ENCODE peak calls at places on chromosomes 13 and 19, in eight cellular contexts. B, Z, O, D, C, A, J and Y are unnamed samples.

GRCh38 chr13:48579167-48579918 is 46.5 kb upstream of the RCBTB2 start:
- DNase-seq in A (no peak), D (no peak), J (no peak), B (no peak), C (no peak), O (no peak), Z (no peak), Y (no peak)

GRCh38 chr19:45460807-45461347 is 6.9 kb upstream of the FOSB start:
- DNase-seq in A (no peak), B (no peak), D (no peak), O (no peak), C (no peak), Z (no peak), J (no peak), Y (no peak)

GRCh38 chr13:86554066-86554465 is 754.8 kb upstream of the SLITRK6 start:
- DNase-seq in B (no peak), D (no peak), O (no peak), C (no peak), Z (no peak), J (no peak), A (no peak), Y (no peak)

GRCh38 chr13:42685762-42686560 is 95.4 kb upstream of the FAM216B start:
- DNase-seq in B (no peak), O (no peak), Z (no peak), C (no peak), D (no peak), J (no peak), A (no peak), Y (no peak)

GRCh38 chr19:14375582-14376291 is 5.5 kb upstream of the ADGRE5 start:
- DNase-seq in B (no peak), Z (no peak), O (no peak), D (no peak), A (peak; percentile 77), J (no peak), C (no peak), Y (no peak)

GRCh38 chr13:48126944-48127814 is 32.3 kb upstream of the MED4 start:
- DNase-seq in J (peak; percentile 59), D (peak; percentile 66), Z (no peak), A (peak; percentile 85), B (no peak), O (peak; percentile 38), C (peak; percentile 36), Y (peak; percentile 14)

GRCh38 chr13:59680429-59681024 is 483.2 kb downstream of the DIAPH3 start:
- DNase-seq in B (no peak), O (no peak), J (peak; percentile 13), A (no peak), D (peak; percentile 39), Z (no peak), C (no peak), Y (no peak)

GRCh38 chr13:37491661-37492060 is 106.9 kb downstream of the POSTN start:
- DNase-seq in B (no peak), D (no peak), J (no peak), A (no peak), O (no peak), Z (no peak), C (no peak), Y (no peak)

GRCh38 chr19:46901701-46902401 is 41.1 kb downstream of the ARHGAP35 start:
- DNase-seq in Z (no peak), B (no peak), J (peak; percentile 42), C (no peak), D (peak; percentile 74), A (no peak), O (no peak), Y (no peak)

GRCh38 chr13:59480857-59481256 is 682.9 kb downstream of the DIAPH3 start:
- DNase-seq in C (no peak), D (no peak), O (no peak), Z (no peak), J (no peak), B (no peak), A (no peak), Y (no peak)

GRCh38 chr19:2640563-2641331 is 61.7 kb downstream of the GNG7 start:
- DNase-seq in C (no peak), B (no peak), Z (no peak), D (no peak), J (no peak), O (no peak), A (no peak), Y (no peak)

GRCh38 chr13:44068169-44068568 is 188.5 kb downstream of the LACC1 start:
- DNase-seq in Z (no peak), C (no peak), D (peak; percentile 57), A (no peak), B (no peak), J (no peak), O (no peak), Y (no peak)

GRCh38 chr13:45925151-45925550 is 73.6 kb upstream of the SIAH3 start:
- DNase-seq in J (no peak), A (no peak), B (no peak), D (peak; percentile 4), O (no peak), Z (no peak), C (no peak), Y (no peak)

GRCh38 chr19:31749231-31749630 is 400.0 kb upstream of the TSHZ3 start:
- DNase-seq in D (no peak), B (no peak), Z (no peak), J (no peak), A (no peak), O (no peak), C (no peak), Y (no peak)

GRCh38 chr19:52520013-52520412 is 7.5 kb upstream of the ZNF808 start:
- DNase-seq in J (no peak), O (no peak), C (no peak), A (no peak), Z (no peak), B (no peak), D (no peak), Y (no peak)

GRCh38 chr13:21668665-21669599 is 1.9 kb upstream of the FGF9 start:
- DNase-seq in J (no peak), D (no peak), Z (no peak), A (peak; percentile 50), O (no peak), C (peak; percentile 18), B (peak; percentile 70), Y (no peak)

GRCh38 chr19:16462757-16463250 is 9.0 kb downstream of the EPS15L1 start:
- DNase-seq in B (no peak), A (peak; percentile 89), Z (no peak), O (no peak), D (peak; percentile 86), C (no peak), J (no peak), Y (no peak)

GRCh38 chr19:35846038-35846668 is 6.2 kb downstream of the NPHS1 start:
- DNase-seq in Z (no peak), C (peak; percentile 66), J (no peak), B (no peak), A (no peak), O (no peak), D (peak; percentile 37), Y (no peak)

GRCh38 chr19:47112166-47112663 is 1.4 kb downstream of the ZC3H4 start:
- DNase-seq in O (peak; percentile 92), A (peak; percentile 94), B (peak; percentile 95), C (peak; percentile 84), Z (peak; percentile 93), D (peak; percentile 68), J (no peak), Y (no peak)

GRCh38 chr19:13430790-13431582 is 75.3 kb downstream of the CACNA1A start:
- DNase-seq in J (peak; percentile 28), Z (peak; percentile 48), O (peak; percentile 37), C (peak; percentile 43), A (peak; percentile 55), B (no peak), D (peak; percentile 83), Y (no peak)

DNA sequence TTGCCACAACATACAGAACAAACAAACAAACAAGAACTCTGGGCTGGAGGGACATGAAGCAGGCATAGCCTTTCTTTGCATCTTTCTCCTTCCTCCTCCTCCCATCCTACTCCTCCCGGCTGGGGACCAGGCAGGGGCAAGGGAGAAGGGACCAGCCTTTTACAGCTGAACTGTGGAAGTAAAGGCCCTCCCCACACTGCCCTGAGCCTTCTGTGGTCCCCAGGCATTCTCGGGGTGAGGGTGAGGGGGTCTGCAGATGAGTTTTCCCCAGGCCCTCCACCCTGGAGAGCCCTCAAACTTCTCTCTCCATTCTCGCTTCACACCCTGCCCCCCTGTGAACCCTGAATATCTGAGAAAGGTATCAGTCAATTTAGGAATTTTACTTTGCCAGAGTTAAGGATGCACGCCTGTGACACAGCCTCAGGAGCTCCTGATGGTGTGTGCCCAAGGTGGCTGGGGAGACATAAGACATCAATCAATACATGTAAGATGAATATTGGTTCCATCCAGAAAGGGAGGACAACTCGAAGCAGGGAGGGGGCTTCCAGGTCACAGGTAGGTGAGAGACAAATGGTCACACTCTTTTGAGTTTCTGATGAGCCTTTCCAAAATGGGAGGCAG is 170.9 kb downstream of the COL4A1 start:
- DNase-seq in J (no peak), A (no peak), C (no peak), Z (no peak), D (no peak), B (no peak), O (no peak), Y (no peak)
- TF ChIP-seq CTCF in J (no peak), A (no peak), C (no peak), Z (no peak), D (no peak), B (no peak), O (no peak), Y (no peak)

GRCh38 chr19:33177417-33177976 is 16.6 kb upstream of the LRP3 start:
- DNase-seq in Z (no peak), D (peak; percentile 39), B (no peak), J (peak; percentile 24), A (no peak), O (no peak), C (no peak), Y (no peak)
- H3K4me3 ChIP-seq in Z (peak overlapping the region; percentile 82), D (peak overlapping the region; percentile 68), B (peak overlapping the region; percentile 30), J (peak overlapping the region; percentile 45), A (peak overlapping the region; percentile 90), O (peak overlapping the region; percentile 41), C (peak overlapping the region; percentile 24), Y (peak overlapping the region; percentile 60)

GRCh38 chr13:104318121-104318520 is 1251.9 kb upstream of the SLC10A2 start:
- DNase-seq in J (peak; percentile 31), O (no peak), D (peak; percentile 38), B (no peak), A (no peak), Z (no peak), C (no peak), Y (no peak)
- TF ChIP-seq CTCF in J (peak; percentile 59), O (no peak), D (peak; percentile 69), B (no peak), A (no peak), Z (no peak), C (peak; percentile 19), Y (peak; percentile 6)

GRCh38 chr19:37929512-37929911 is 22.5 kb downstream of the SIPA1L3 start:
- DNase-seq in A (no peak), D (no peak), Z (no peak), C (no peak), O (no peak), B (no peak), J (no peak), Y (no peak)

GRCh38 chr19:37928527-37929286 is 21.7 kb downstream of the SIPA1L3 start:
- DNase-seq in Z (no peak), O (no peak), B (peak; percentile 22), C (no peak), J (no peak), A (no peak), D (no peak), Y (no peak)

GRCh38 chr19:37932985-37933953 is 26.3 kb downstream of the SIPA1L3 start:
- DNase-seq in A (peak; percentile 56), J (no peak), C (no peak), D (peak; percentile 77), Z (no peak), O (no peak), B (peak; percentile 86), Y (no peak)

GRCh38 chr19:37931941-37932655 is 25.1 kb downstream of the SIPA1L3 start:
- DNase-seq in J (peak; percentile 67), O (peak; percentile 88), A (peak; percentile 58), C (peak; percentile 85), D (peak; percentile 92), B (peak; percentile 93), Z (peak; percentile 94), Y (no peak)

GRCh38 chr19:37930416-37930815 is 23.4 kb downstream of the SIPA1L3 start:
- DNase-seq in J (no peak), D (peak; percentile 44), O (peak; percentile 60), C (no peak), A (no peak), Z (peak; percentile 63), B (peak; percentile 10), Y (no peak)
- H3K4me3 ChIP-seq in J (no peak overlapping the region), D (no peak overlapping the region), O (no peak overlapping the region), C (no peak overlapping the region), A (no peak overlapping the region), Z (no peak overlapping the region), B (no peak overlapping the region), Y (no peak overlapping the region)